ENCODE peak calls at places on chromosome 1, in six cellular contexts. J, R, U, S, B and H are unnamed samples.

GRCh38 chr1:103112535-103112934 is 4.2 kb upstream of the COL11A1 start:
- DNase-seq in J (no peak), R (no peak), U (no peak), S (no peak), B (peak), H (no peak)

GRCh38 chr1:156427858-156428257 is 58.8 kb downstream of the RHBG start:
- DNase-seq in J (no peak), R (no peak), U (no peak), S (no peak), B (no peak), H (no peak)

GRCh38 chr1:17527036-17527914 is 12.2 kb upstream of the ARHGEF10L start:
- DNase-seq in J (no peak), R (no peak), U (no peak), S (no peak), B (no peak), H (no peak)

GRCh38 chr1:205258313-205259176 is 30.8 kb downstream of the TMCC2 start:
- DNase-seq in J (peak), R (no peak), U (no peak), S (no peak), B (peak), H (peak)

GRCh38 chr1:20588634-20589225 is at the start of gene CDA:
- DNase-seq in J (peak), R (no peak), U (no peak), S (no peak), B (no peak), H (no peak)

GRCh38 chr1:174965006-174965971 is 34.5 kb upstream of the CACYBP start:
- DNase-seq in J (no peak), R (no peak), U (no peak), S (no peak), B (no peak), H (no peak)

GRCh38 chr1:5554784-5555183 is 437.4 kb downstream of the NPHP4 start:
- DNase-seq in J (no peak), R (no peak), U (no peak), S (no peak), B (no peak), H (no peak)

GRCh38 chr1:46333300-46334029 is 7.1 kb upstream of the NSUN4 start:
- DNase-seq in J (no peak), R (no peak), U (no peak), S (no peak), B (peak), H (peak)

GRCh38 chr1:196078691-196079090 is 529.5 kb downstream of the KCNT2 start:
- DNase-seq in J (no peak), R (no peak), U (no peak), S (no peak), B (no peak), H (no peak)

GRCh38 chr1:1666526-1666925 is 7.7 kb upstream of the CDK11B start:
- DNase-seq in J (no peak), R (no peak), U (no peak), S (no peak), B (no peak), H (no peak)

GRCh38 chr1:14498839-14499238 is 99.6 kb upstream of the KAZN start:
- DNase-seq in J (no peak), R (no peak), U (no peak), S (no peak), B (no peak), H (no peak)

GRCh38 chr1:235250430-235250829 is 77.5 kb downstream of the ARID4B start:
- DNase-seq in J (no peak), R (no peak), U (no peak), S (no peak), B (no peak), H (no peak)

GRCh38 chr1:36606908-36607651 is 124.4 kb upstream of the CSF3R start:
- DNase-seq in J (no peak), R (no peak), U (no peak), S (no peak), B (no peak), H (no peak)

GRCh38 chr1:186303911-186304310 is 71.1 kb downstream of the TPR start:
- DNase-seq in J (no peak), R (no peak), U (no peak), S (no peak), B (no peak), H (no peak)

GRCh38 chr1:202198360-202198711 is 4.7 kb downstream of the LGR6 start:
- DNase-seq in J (no peak), R (no peak), U (no peak), S (no peak), B (no peak), H (no peak)

GRCh38 chr1:70509996-70510876 is 99.2 kb downstream of the CTH start:
- DNase-seq in J (peak), R (no peak), U (peak), S (peak), B (peak), H (peak)

GRCh38 chr1:6783221-6783620 is 2.0 kb upstream of the CAMTA1 start:
- DNase-seq in J (no peak), R (no peak), U (no peak), S (no peak), B (no peak), H (no peak)

GRCh38 chr1:53091841-53092645 is 30.0 kb downstream of the PODN start:
- DNase-seq in J (peak), R (no peak), U (no peak), S (no peak), B (no peak), H (no peak)

GRCh38 chr1:40151457-40152079 is 9.6 kb upstream of the RLF start:
- DNase-seq in J (no peak), R (no peak), U (no peak), S (no peak), B (no peak), H (no peak)

GRCh38 chr1:76074321-76075187 is at the start of gene ST6GALNAC3:
- DNase-seq in J (peak), R (peak), U (peak), S (peak), B (peak), H (peak)

GRCh38 chr1:52691856-52692255 is 6.3 kb downstream of the COA7 start:
- DNase-seq in J (no peak), R (no peak), U (no peak), S (no peak), B (no peak), H (no peak)

GRCh38 chr1:115237507-115237906 is 100.5 kb downstream of the NGF start:
- DNase-seq in J (no peak), R (no peak), U (no peak), S (no peak), B (no peak), H (no peak)

GRCh38 chr1:223756002-223756775 is 43.9 kb downstream of the CAPN2 start:
- DNase-seq in J (no peak), R (no peak), U (no peak), S (no peak), B (no peak), H (no peak)

GRCh38 chr1:39501666-39502065 is 10.2 kb downstream of the BMP8A start:
- DNase-seq in J (no peak), R (no peak), U (no peak), S (peak), B (no peak), H (no peak)

GRCh38 chr1:1089731-1090423 is 15.8 kb upstream of the RNF223 start:
- DNase-seq in J (peak), R (no peak), U (no peak), S (no peak), B (no peak), H (no peak)

GRCh38 chr1:31707711-31708110 is 3.9 kb upstream of the COL16A1 start:
- DNase-seq in J (no peak), R (no peak), U (no peak), S (no peak), B (peak), H (peak)

GRCh38 chr1:91501527-91501859 is 842 bp downstream of the CDC7 start:
- DNase-seq in J (no peak), R (no peak), U (peak), S (no peak), B (no peak), H (no peak)

GRCh38 chr1:84847253-84848247 is 45.5 kb downstream of the LPAR3 start:
- DNase-seq in J (peak), R (no peak), U (peak), S (peak), B (peak), H (no peak)

GRCh38 chr1:180815188-180815587 is 97.5 kb upstream of the KIAA1614 start:
- DNase-seq in J (no peak), R (no peak), U (no peak), S (no peak), B (no peak), H (no peak)

GRCh38 chr1:5688479-5689077 is 303.6 kb downstream of the NPHP4 start:
- DNase-seq in J (no peak), R (no peak), U (no peak), S (no peak), B (no peak), H (no peak)